ENCODE peak calls at places on chromosomes 12 and 14, in nine cellular contexts. One of them, this sample, is unnamed. For H3K4me1, the result is how much of the 10 kb centered on the place peaks cover.

GRCh38 chr12:6953417-6954315 is 2.5 kb downstream of the PTPN6 start:
- DNase-seq in IMR-90: no peak
- DNase-seq in A549: no peak
- DNase-seq in sigmoid colon: peak
- DNase-seq in spleen: peak
- DNase-seq in transverse colon: peak
- DNase-seq in testis: no peak
- DNase-seq in suprapubic skin: peak
- DNase-seq in K562: no peak
- DNase-seq in this sample: peak

GRCh38 chr12:87848248-87848868 is 180.8 kb downstream of the C12orf50 start:
- DNase-seq in IMR-90: peak
- DNase-seq in A549: peak
- DNase-seq in sigmoid colon: no peak
- DNase-seq in spleen: no peak
- DNase-seq in transverse colon: no peak
- DNase-seq in testis: peak
- DNase-seq in suprapubic skin: no peak
- DNase-seq in K562: peak
- DNase-seq in this sample: peak

GRCh38 chr12:121536929-121537813 is 43.7 kb downstream of the KDM2B start:
- DNase-seq in IMR-90: peak
- DNase-seq in A549: peak
- DNase-seq in sigmoid colon: peak
- DNase-seq in spleen: peak
- DNase-seq in transverse colon: peak
- DNase-seq in testis: peak
- DNase-seq in suprapubic skin: peak
- DNase-seq in K562: peak
- DNase-seq in this sample: peak

GRCh38 chr14:52150162-52150561 is 81.3 kb upstream of the NID2 start:
- DNase-seq in IMR-90: no peak
- DNase-seq in A549: no peak
- DNase-seq in sigmoid colon: no peak
- DNase-seq in spleen: no peak
- DNase-seq in transverse colon: no peak
- DNase-seq in testis: no peak
- DNase-seq in suprapubic skin: no peak
- DNase-seq in K562: no peak
- DNase-seq in this sample: no peak

GRCh38 chr14:67510121-67510520 is 21.6 kb upstream of the TMEM229B start:
- DNase-seq in IMR-90: peak
- DNase-seq in A549: no peak
- DNase-seq in sigmoid colon: no peak
- DNase-seq in spleen: no peak
- DNase-seq in transverse colon: no peak
- DNase-seq in testis: no peak
- DNase-seq in suprapubic skin: no peak
- DNase-seq in K562: no peak
- DNase-seq in this sample: peak

GRCh38 chr12:104686196-104686595 is 229.4 kb downstream of the CHST11 start:
- DNase-seq in IMR-90: peak
- DNase-seq in A549: no peak
- DNase-seq in sigmoid colon: no peak
- DNase-seq in spleen: no peak
- DNase-seq in transverse colon: no peak
- DNase-seq in testis: no peak
- DNase-seq in suprapubic skin: no peak
- DNase-seq in K562: no peak
- DNase-seq in this sample: no peak

GRCh38 chr12:48351022-48351708 is 446 bp upstream of the ZNF641 start:
- DNase-seq in IMR-90: peak
- DNase-seq in A549: peak
- DNase-seq in sigmoid colon: peak
- DNase-seq in spleen: no peak
- DNase-seq in transverse colon: peak
- DNase-seq in testis: peak
- DNase-seq in suprapubic skin: peak
- DNase-seq in K562: no peak
- DNase-seq in this sample: peak

GRCh38 chr14:64784006-64784405 is 79.8 kb downstream of the PLEKHG3 start:
- DNase-seq in IMR-90: no peak
- DNase-seq in A549: no peak
- DNase-seq in sigmoid colon: no peak
- DNase-seq in spleen: peak
- DNase-seq in transverse colon: no peak
- DNase-seq in testis: no peak
- DNase-seq in suprapubic skin: no peak
- DNase-seq in K562: no peak
- DNase-seq in this sample: no peak

GRCh38 chr12:48002773-48003218 is 1.5 kb downstream of the COL2A1 start:
- DNase-seq in IMR-90: peak
- DNase-seq in A549: no peak
- DNase-seq in sigmoid colon: peak
- DNase-seq in spleen: no peak
- DNase-seq in transverse colon: peak
- DNase-seq in testis: peak
- DNase-seq in suprapubic skin: no peak
- DNase-seq in K562: no peak
- DNase-seq in this sample: peak

GRCh38 chr12:98737327-98737722 is 92.2 kb downstream of the APAF1 start:
- DNase-seq in IMR-90: peak
- DNase-seq in A549: no peak
- DNase-seq in sigmoid colon: no peak
- DNase-seq in spleen: no peak
- DNase-seq in transverse colon: no peak
- DNase-seq in testis: no peak
- DNase-seq in suprapubic skin: no peak
- DNase-seq in K562: no peak
- DNase-seq in this sample: no peak

GRCh38 chr12:96347130-96347699 is 53.0 kb downstream of the CDK17 start:
- DNase-seq in IMR-90: no peak
- DNase-seq in A549: no peak
- DNase-seq in sigmoid colon: no peak
- DNase-seq in spleen: no peak
- DNase-seq in transverse colon: no peak
- DNase-seq in testis: no peak
- DNase-seq in suprapubic skin: no peak
- DNase-seq in K562: no peak
- DNase-seq in this sample: no peak
- H3K4me1 ChIP-seq in IMR-90: under half
- H3K4me1 ChIP-seq in A549: under half
- H3K4me1 ChIP-seq in sigmoid colon: under half
- H3K4me1 ChIP-seq in spleen: half or more
- H3K4me1 ChIP-seq in transverse colon: under half
- H3K4me1 ChIP-seq in testis: under half
- H3K4me1 ChIP-seq in suprapubic skin: under half
- H3K4me1 ChIP-seq in K562: under half
- H3K4me1 ChIP-seq in this sample: under half

GRCh38 chr12:45729233-45730115 is at the start of gene ARID2:
- DNase-seq in IMR-90: peak
- DNase-seq in A549: peak
- DNase-seq in sigmoid colon: peak
- DNase-seq in spleen: peak
- DNase-seq in transverse colon: peak
- DNase-seq in testis: peak
- DNase-seq in suprapubic skin: peak
- DNase-seq in K562: peak
- DNase-seq in this sample: peak
- TF ChIP-seq POLR2A in IMR-90: no peak
- TF ChIP-seq POLR2A in A549: peak
- TF ChIP-seq POLR2A in sigmoid colon: peak
- TF ChIP-seq POLR2A in spleen: no peak
- TF ChIP-seq POLR2A in transverse colon: peak
- TF ChIP-seq POLR2A in testis: no peak
- TF ChIP-seq POLR2A in suprapubic skin: no peak
- TF ChIP-seq POLR2A in K562: no peak
- TF ChIP-seq POLR2A in this sample: peak

GRCh38 chr12:116137318-116137717 is 140.2 kb downstream of the MED13L start:
- DNase-seq in IMR-90: no peak
- DNase-seq in A549: no peak
- DNase-seq in sigmoid colon: no peak
- DNase-seq in spleen: no peak
- DNase-seq in transverse colon: no peak
- DNase-seq in testis: no peak
- DNase-seq in suprapubic skin: no peak
- DNase-seq in K562: no peak
- DNase-seq in this sample: no peak
- H3K4me1 ChIP-seq in IMR-90: under half
- H3K4me1 ChIP-seq in A549: half or more
- H3K4me1 ChIP-seq in sigmoid colon: half or more
- H3K4me1 ChIP-seq in spleen: half or more
- H3K4me1 ChIP-seq in transverse colon: under half
- H3K4me1 ChIP-seq in testis: under half
- H3K4me1 ChIP-seq in suprapubic skin: half or more
- H3K4me1 ChIP-seq in K562: under half
- H3K4me1 ChIP-seq in this sample: under half

DNA sequence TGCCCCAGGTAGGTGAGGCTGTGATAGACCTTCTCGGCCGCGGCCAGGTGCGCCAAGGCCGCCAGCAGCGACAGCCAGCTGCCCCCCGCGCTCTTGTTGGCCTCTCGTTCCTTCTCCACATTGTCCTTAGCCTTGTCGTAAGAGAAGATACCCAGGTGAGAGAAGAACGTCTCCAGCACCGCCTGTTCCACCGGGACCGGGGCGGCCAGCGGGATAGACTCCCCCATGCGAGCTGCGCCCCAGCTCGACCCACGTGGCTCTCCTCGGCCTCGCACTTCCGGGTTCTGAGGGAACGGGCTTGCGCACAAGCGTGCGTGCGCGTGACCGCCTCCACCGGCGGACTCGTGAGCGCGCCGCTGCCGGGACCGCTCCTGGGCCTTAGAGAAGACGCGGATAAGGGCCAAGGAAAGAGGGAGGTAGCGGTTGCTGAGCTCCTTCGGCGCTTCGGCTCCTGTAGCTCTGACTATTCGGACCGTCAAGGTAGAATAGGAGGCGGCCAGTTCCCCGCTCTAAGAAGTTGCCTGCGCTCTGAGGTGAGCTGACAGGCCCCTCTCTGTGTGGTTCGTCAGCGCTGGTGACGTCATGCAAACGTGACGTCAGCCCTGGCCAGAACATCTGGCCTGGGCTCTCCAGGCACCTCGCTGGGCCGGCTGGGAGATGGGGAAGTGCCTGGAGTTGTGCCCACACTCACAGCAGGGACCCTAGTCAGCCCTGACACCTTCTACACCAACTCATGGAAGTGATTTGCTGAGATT is at the start of gene KICS2:
- DNase-seq in IMR-90: peak
- DNase-seq in A549: peak
- DNase-seq in sigmoid colon: peak
- DNase-seq in spleen: peak
- DNase-seq in transverse colon: peak
- DNase-seq in testis: peak
- DNase-seq in suprapubic skin: peak
- DNase-seq in K562: peak
- DNase-seq in this sample: peak
- TF ChIP-seq POLR2A in IMR-90: peak
- TF ChIP-seq POLR2A in A549: peak
- TF ChIP-seq POLR2A in sigmoid colon: peak
- TF ChIP-seq POLR2A in spleen: peak
- TF ChIP-seq POLR2A in transverse colon: peak
- TF ChIP-seq POLR2A in testis: peak
- TF ChIP-seq POLR2A in suprapubic skin: peak
- TF ChIP-seq POLR2A in K562: peak
- TF ChIP-seq POLR2A in this sample: peak